ENCODE peak calls at places on chromosomes 7 and 10, in eight cellular contexts. F is transverse colon, W is suprapubic skin, M is GM12878, T is esophagus muscularis mucosa, R is spleen, H is HCT116, Y is endothelial cell of umbilical vein. D is an unnamed sample. For H3K9me3, the result is how much of the 10 kb centered on the place peaks cover.

GRCh38 chr10:94630017-94630688 is 53.4 kb upstream of the CYP2C18 start:
- DNase-seq in H (peak), T (no peak), W (no peak), Y (peak), M (no peak), F (no peak), R (no peak), D (no peak)

GRCh38 chr10:119409906-119410305 is 132.6 kb downstream of the RGS10 start:
- DNase-seq in Y (peak), R (peak), W (no peak), F (peak), M (no peak), T (no peak), H (no peak), D (peak)

GRCh38 chr10:70742537-70743429 is 42.4 kb downstream of the TBATA start:
- DNase-seq in H (no peak), W (no peak), T (no peak), M (no peak), R (peak), Y (peak), F (peak), D (no peak)

GRCh38 chr7:139909379-139910050 is 80.5 kb downstream of the TBXAS1 start:
- DNase-seq in M (no peak), R (no peak), Y (no peak), H (no peak), F (no peak), T (no peak), W (no peak), D (no peak)

GRCh38 chr7:47551550-47552121 is 30.3 kb downstream of the TNS3 start:
- DNase-seq in W (no peak), F (no peak), R (peak), M (no peak), Y (no peak), H (no peak), T (no peak), D (no peak)

GRCh38 chr10:3784510-3785250 is at the start of gene KLF6:
- DNase-seq in Y (no peak), H (no peak), T (no peak), W (peak), M (no peak), R (peak), F (peak), D (peak)

GRCh38 chr7:149161241-149161848 is 14.1 kb downstream of the ZNF398 start:
- DNase-seq in H (no peak), Y (peak), T (no peak), M (no peak), W (no peak), R (no peak), F (no peak), D (no peak)

GRCh38 chr10:76244061-76244686 is 812.8 kb downstream of the LRMDA start:
- DNase-seq in H (no peak), R (no peak), T (no peak), W (no peak), Y (no peak), F (no peak), M (no peak), D (no peak)

GRCh38 chr10:98450618-98451017 is 3.9 kb upstream of the HPS1 start:
- DNase-seq in T (peak), H (no peak), Y (no peak), F (no peak), W (no peak), M (no peak), R (no peak), D (no peak)

GRCh38 chr7:108062250-108063014 is 59.5 kb upstream of the LAMB1 start:
- DNase-seq in M (no peak), F (no peak), H (no peak), T (no peak), Y (no peak), R (no peak), W (no peak), D (no peak)

GRCh38 chr7:75737856-75738603 is 711 bp downstream of the HIP1 start:
- DNase-seq in H (no peak), T (no peak), Y (no peak), R (no peak), F (peak), M (no peak), W (peak), D (no peak)

GRCh38 chr7:77351539-77352004 is 64.6 kb downstream of the GSAP start:
- DNase-seq in F (peak), H (no peak), W (no peak), R (peak), M (peak), T (peak), Y (peak), D (peak)

GRCh38 chr10:63456437-63457210 is 9.2 kb downstream of the JMJD1C start:
- DNase-seq in F (no peak), Y (no peak), M (no peak), R (no peak), T (no peak), H (no peak), W (no peak), D (no peak)

GRCh38 chr7:142790056-142790455 is 19.3 kb downstream of the PRSS2 start:
- DNase-seq in T (no peak), R (no peak), Y (no peak), M (no peak), W (peak), H (no peak), F (no peak), D (no peak)

GRCh38 chr10:110637558-110638053 is 6.5 kb upstream of the RBM20 start:
- DNase-seq in R (no peak), M (no peak), H (no peak), F (no peak), Y (no peak), T (no peak), W (no peak), D (no peak)

GRCh38 chr7:16891874-16892620 is 10.3 kb upstream of the AGR3 start:
- DNase-seq in Y (no peak), W (no peak), R (no peak), F (no peak), T (no peak), H (no peak), M (no peak), D (no peak)

GRCh38 chr10:18610517-18610916 is 40.9 kb downstream of the NSUN6 start:
- DNase-seq in H (peak), F (peak), Y (peak), T (no peak), R (no peak), W (no peak), M (no peak), D (no peak)

GRCh38 chr7:38561166-38561565 is 70.0 kb downstream of the AMPH start:
- DNase-seq in H (no peak), W (no peak), R (no peak), T (peak), Y (peak), F (no peak), M (no peak), D (no peak)

GRCh38 chr10:34824870-34825269 is 9.8 kb upstream of the PARD3 start:
- DNase-seq in Y (no peak), T (no peak), W (no peak), M (no peak), F (no peak), R (no peak), H (no peak), D (no peak)

GRCh38 chr7:64602518-64602917 is 39.6 kb upstream of the ZNF680 start:
- DNase-seq in Y (no peak), H (no peak), R (no peak), M (no peak), W (no peak), F (no peak), T (no peak), D (no peak)

GRCh38 chr7:142800699-142801260 is 30.0 kb downstream of the PRSS2 start:
- DNase-seq in Y (no peak), H (no peak), F (no peak), M (no peak), W (peak), R (no peak), T (peak), D (no peak)

GRCh38 chr7:37176079-37176478 is 272.6 kb downstream of the ELMO1 start:
- DNase-seq in W (no peak), T (no peak), H (no peak), Y (no peak), M (no peak), F (no peak), R (no peak), D (no peak)

GRCh38 chr10:63588436-63589180 is 67.4 kb downstream of the REEP3 start:
- DNase-seq in R (no peak), Y (peak), M (no peak), T (no peak), W (no peak), F (peak), H (no peak), D (peak)

GRCh38 chr10:69696073-69696731 is 66.2 kb downstream of the FAM241B start:
- DNase-seq in W (no peak), H (peak), Y (peak), R (no peak), T (no peak), M (no peak), F (no peak), D (no peak)

GRCh38 chr10:89879121-89879520 is 177.7 kb downstream of the KIF20B start:
- DNase-seq in F (no peak), Y (no peak), R (no peak), M (no peak), H (no peak), T (no peak), W (no peak), D (no peak)

GRCh38 chr7:344608-344994 is 54.6 kb downstream of the FOXL3 start:
- DNase-seq in W (no peak), F (no peak), H (no peak), T (no peak), Y (no peak), R (no peak), M (no peak), D (no peak)

GRCh38 chr10:43126759-43127424 is 11.4 kb upstream of the CSGALNACT2 start:
- DNase-seq in W (no peak), M (no peak), T (peak), F (peak), H (no peak), Y (no peak), R (peak), D (peak)

GRCh38 chr10:81784111-81784597 is 90.8 kb upstream of the NRG3 start:
- DNase-seq in F (no peak), W (peak), T (no peak), M (no peak), R (peak), Y (no peak), H (no peak), D (no peak)

GRCh38 chr7:128060018-128060417 is 28.8 kb upstream of the LRRC4 start:
- DNase-seq in W (no peak), T (no peak), H (no peak), M (no peak), R (no peak), Y (no peak), F (no peak), D (no peak)

GRCh38 chr10:44280211-44280610 is 104.7 kb downstream of the CXCL12 start:
- DNase-seq in W (no peak), R (no peak), H (no peak), T (no peak), M (no peak), F (no peak), Y (no peak), D (no peak)

GRCh38 chr10:50600286-50600685 is 23.5 kb downstream of the SGMS1 start:
- DNase-seq in F (no peak), T (no peak), W (no peak), R (no peak), M (no peak), H (no peak), Y (no peak), D (no peak)

GRCh38 chr7:74364061-74364460 is 74.9 kb downstream of the CLIP2 start:
- DNase-seq in Y (no peak), M (no peak), R (no peak), T (no peak), H (no peak), F (no peak), W (no peak), D (no peak)

GRCh38 chr7:66140924-66141323 is 26.3 kb downstream of the CRCP start:
- DNase-seq in H (no peak), T (no peak), M (no peak), R (no peak), Y (peak), W (peak), F (peak), D (peak)

GRCh38 chr7:88321694-88322093 is 15.0 kb upstream of the STEAP4 start:
- DNase-seq in M (no peak), Y (no peak), T (no peak), R (no peak), W (no peak), H (no peak), F (no peak), D (no peak)

GRCh38 chr7:37740398-37740797 is 56.8 kb downstream of the GPR141 start:
- DNase-seq in T (no peak), R (no peak), H (no peak), W (no peak), Y (no peak), M (no peak), F (no peak), D (no peak)

GRCh38 chr7:4681218-4681851 is 760 bp upstream of the FOXK1 start:
- DNase-seq in F (no peak), Y (no peak), H (no peak), M (no peak), W (no peak), R (no peak), T (no peak), D (no peak)

GRCh38 chr10:110527731-110528171 is 30.0 kb downstream of the DUSP5 start:
- DNase-seq in Y (peak), W (no peak), R (no peak), T (no peak), H (no peak), F (no peak), M (no peak), D (no peak)

GRCh38 chr10:72316748-72317435 is 37.8 kb downstream of the DNAJB12 start:
- DNase-seq in F (peak), R (peak), M (no peak), Y (peak), T (no peak), W (no peak), H (no peak), D (peak)
- TF ChIP-seq POLR2A in F (no peak), R (no peak), M (no peak), Y (no peak), T (no peak), W (no peak), H (no peak), D (no peak)

DNA sequence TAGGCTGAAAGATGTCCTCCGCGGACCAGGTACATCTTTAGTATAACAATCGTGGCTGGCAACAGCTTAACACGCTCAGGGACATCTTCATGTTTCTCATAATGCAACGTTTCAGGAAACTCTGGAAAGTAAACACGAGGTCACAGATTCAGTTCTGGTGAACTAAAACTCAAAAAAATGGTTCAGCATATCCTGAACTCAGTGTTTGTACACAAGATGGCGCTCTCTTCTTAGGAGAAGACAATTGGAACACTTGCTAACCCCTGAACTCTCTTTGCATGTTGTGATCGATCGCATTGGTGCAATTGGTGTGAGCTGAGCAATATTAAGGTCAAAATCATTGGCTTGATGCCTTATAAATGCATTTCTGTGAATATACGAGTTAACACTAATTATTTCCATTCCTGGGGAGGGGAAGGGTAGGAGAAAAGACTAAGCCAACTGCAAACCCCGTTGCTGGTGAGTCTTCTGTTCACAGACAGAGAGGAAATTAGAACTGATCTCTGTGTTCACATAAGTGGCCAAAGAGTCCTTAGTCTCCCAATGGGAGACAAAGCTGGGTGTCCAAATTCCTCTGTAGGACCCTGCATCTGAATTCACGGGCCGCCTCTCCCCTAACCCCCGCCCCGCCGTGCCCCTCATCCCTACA is 52.6 kb upstream of the FAM180A start:
- DNase-seq in F (no peak), T (no peak), R (no peak), Y (peak), W (no peak), M (peak), H (peak), D (no peak)
- TF ChIP-seq POLR2AphosphoS5 in F (no peak), T (no peak), R (no peak), Y (no peak), W (no peak), M (no peak), H (no peak), D (no peak)

DNA sequence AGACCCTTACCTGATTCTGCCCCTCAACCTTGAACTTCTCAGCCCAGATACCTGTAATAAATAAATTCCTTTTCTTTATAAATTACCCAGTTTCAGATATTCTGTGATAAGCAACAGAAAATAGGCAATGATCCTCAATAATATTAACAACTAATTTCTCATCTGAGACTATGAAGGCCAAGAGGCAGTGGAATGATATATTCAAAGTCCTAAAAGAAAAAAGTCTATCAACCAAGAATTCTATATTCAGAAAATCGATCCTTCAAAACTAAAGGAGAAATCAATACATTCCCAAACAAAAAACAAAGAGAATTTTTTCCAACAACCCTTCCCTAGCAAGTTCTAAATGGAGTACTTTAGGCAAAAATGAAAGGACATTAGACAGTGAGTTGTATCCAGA is 279.6 kb downstream of the PTPRN2 start:
- DNase-seq in Y (no peak), M (no peak), W (no peak), T (no peak), F (no peak), H (no peak), R (no peak), D (no peak)
- H3K9me3 ChIP-seq in Y (under half), M (under half), W (under half), T (under half), F (under half), H (under half), R (under half), D (under half)

GRCh38 chr7:144769352-144769751 is 66.5 kb downstream of the TPK1 start:
- DNase-seq in T (no peak), H (no peak), F (no peak), Y (no peak), R (no peak), W (no peak), M (no peak), D (no peak)

GRCh38 chr7:144775735-144776134 is 60.1 kb downstream of the TPK1 start:
- DNase-seq in Y (no peak), R (no peak), T (no peak), W (no peak), F (no peak), H (no peak), M (no peak), D (no peak)

GRCh38 chr7:144776447-144776846 is 59.4 kb downstream of the TPK1 start:
- DNase-seq in H (no peak), M (no peak), T (no peak), W (no peak), Y (no peak), F (no peak), R (no peak), D (no peak)

GRCh38 chr7:144768633-144769032 is 67.2 kb downstream of the TPK1 start:
- DNase-seq in R (no peak), F (no peak), H (no peak), M (no peak), T (no peak), Y (peak), W (no peak), D (no peak)

DNA sequence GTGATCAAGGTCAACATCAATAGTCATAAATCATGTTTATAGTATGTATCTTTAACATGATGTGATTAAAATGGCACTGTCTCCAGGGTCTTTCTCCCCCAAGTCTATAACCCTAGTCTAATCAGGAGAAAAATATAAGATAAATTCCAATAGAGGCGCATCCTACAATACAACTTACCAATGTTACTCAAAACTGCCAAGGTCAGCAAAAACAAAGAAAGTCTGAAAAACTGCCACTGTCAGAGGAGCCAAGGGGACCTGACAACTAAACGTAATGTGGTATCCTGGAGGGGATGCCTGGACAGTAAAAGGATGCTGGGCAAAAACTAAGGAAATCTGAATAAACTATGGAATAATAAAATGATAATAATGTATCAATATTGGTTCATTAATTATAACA is 63.9 kb downstream of the TPK1 start:
- DNase-seq in Y (no peak), W (no peak), H (no peak), T (no peak), M (no peak), R (no peak), F (no peak), D (no peak)
- TF ChIP-seq POLR2A in Y (no peak), W (no peak), H (no peak), T (no peak), M (no peak), R (no peak), F (no peak), D (no peak)

GRCh38 chr10:132685121-132685891 is 100.6 kb downstream of the NKX6-2 start:
- DNase-seq in M (no peak), Y (no peak), F (peak), H (no peak), W (peak), T (no peak), R (peak), D (peak)
- TF ChIP-seq POLR2AphosphoS5 in M (no peak), Y (no peak), F (no peak), H (no peak), W (no peak), T (peak), R (peak), D (peak)

D was measured in stomach.